ENCODE peak calls at places on chromosomes 12 and 14, in four cellular contexts. One of them, this sample, is unnamed. For H3K4me1, the result is how much of the 10 kb centered on the place peaks cover.

GRCh38 chr12:1978078-1978477 is 26.2 kb downstream of the DCP1B start:
- DNase-seq in endothelial cell of umbilical vein: no peak
- DNase-seq in H9: no peak
- DNase-seq in aorta: no peak
- DNase-seq in this sample: no peak

GRCh38 chr14:38994721-38995120 is 108.3 kb downstream of the SEC23A start:
- DNase-seq in endothelial cell of umbilical vein: peak
- DNase-seq in H9: no peak
- DNase-seq in aorta: no peak
- DNase-seq in this sample: no peak

GRCh38 chr14:77862154-77862783 is 62.4 kb downstream of the ADCK1 start:
- DNase-seq in endothelial cell of umbilical vein: peak
- DNase-seq in H9: peak
- DNase-seq in aorta: peak
- DNase-seq in this sample: peak

GRCh38 chr12:50261654-50262053 is 21.7 kb downstream of the LIMA1 start:
- DNase-seq in endothelial cell of umbilical vein: no peak
- DNase-seq in H9: no peak
- DNase-seq in aorta: no peak
- DNase-seq in this sample: no peak

GRCh38 chr12:106000376-106001104 is 138.2 kb downstream of the NUAK1 start:
- DNase-seq in endothelial cell of umbilical vein: no peak
- DNase-seq in H9: no peak
- DNase-seq in aorta: no peak
- DNase-seq in this sample: no peak

GRCh38 chr12:109291531-109292341 is 17.3 kb downstream of the FOXN4 start:
- DNase-seq in endothelial cell of umbilical vein: no peak
- DNase-seq in H9: peak
- DNase-seq in aorta: peak
- DNase-seq in this sample: peak

GRCh38 chr12:111570090-111570961 is 28.8 kb downstream of the ATXN2 start:
- DNase-seq in endothelial cell of umbilical vein: peak
- DNase-seq in H9: peak
- DNase-seq in aorta: no peak
- DNase-seq in this sample: peak

GRCh38 chr12:65419284-65420072 is 141.0 kb downstream of the MSRB3 start:
- DNase-seq in endothelial cell of umbilical vein: no peak
- DNase-seq in H9: no peak
- DNase-seq in aorta: no peak
- DNase-seq in this sample: no peak

GRCh38 chr12:101969-102878 is 35.7 kb downstream of the IQSEC3 start:
- DNase-seq in endothelial cell of umbilical vein: no peak
- DNase-seq in H9: peak
- DNase-seq in aorta: no peak
- DNase-seq in this sample: no peak

GRCh38 chr12:90233168-90234100 is 524.8 kb upstream of the ATP2B1 start:
- DNase-seq in endothelial cell of umbilical vein: no peak
- DNase-seq in H9: no peak
- DNase-seq in aorta: no peak
- DNase-seq in this sample: peak

GRCh38 chr12:111443586-111443985 is 37.9 kb downstream of the SH2B3 start:
- DNase-seq in endothelial cell of umbilical vein: no peak
- DNase-seq in H9: no peak
- DNase-seq in aorta: no peak
- DNase-seq in this sample: no peak

GRCh38 chr12:47636908-47637780 is 68.7 kb downstream of the RPAP3 start:
- DNase-seq in endothelial cell of umbilical vein: no peak
- DNase-seq in H9: peak
- DNase-seq in aorta: peak
- DNase-seq in this sample: no peak

GRCh38 chr12:56631790-56632700 is 1.9 kb upstream of the BAZ2A start:
- DNase-seq in endothelial cell of umbilical vein: peak
- DNase-seq in H9: peak
- DNase-seq in aorta: peak
- DNase-seq in this sample: no peak

GRCh38 chr14:22334627-22335026 is 254.4 kb downstream of the DAD1 start:
- DNase-seq in endothelial cell of umbilical vein: no peak
- DNase-seq in H9: no peak
- DNase-seq in aorta: no peak
- DNase-seq in this sample: no peak

GRCh38 chr14:22336031-22336430 is 253.0 kb downstream of the DAD1 start:
- DNase-seq in endothelial cell of umbilical vein: no peak
- DNase-seq in H9: no peak
- DNase-seq in aorta: no peak
- DNase-seq in this sample: no peak

GRCh38 chr14:22339277-22339676 is 249.7 kb downstream of the DAD1 start:
- DNase-seq in endothelial cell of umbilical vein: no peak
- DNase-seq in H9: no peak
- DNase-seq in aorta: peak
- DNase-seq in this sample: peak

GRCh38 chr14:22338381-22338780 is 250.6 kb downstream of the DAD1 start:
- DNase-seq in endothelial cell of umbilical vein: no peak
- DNase-seq in H9: no peak
- DNase-seq in aorta: no peak
- DNase-seq in this sample: no peak

DNA sequence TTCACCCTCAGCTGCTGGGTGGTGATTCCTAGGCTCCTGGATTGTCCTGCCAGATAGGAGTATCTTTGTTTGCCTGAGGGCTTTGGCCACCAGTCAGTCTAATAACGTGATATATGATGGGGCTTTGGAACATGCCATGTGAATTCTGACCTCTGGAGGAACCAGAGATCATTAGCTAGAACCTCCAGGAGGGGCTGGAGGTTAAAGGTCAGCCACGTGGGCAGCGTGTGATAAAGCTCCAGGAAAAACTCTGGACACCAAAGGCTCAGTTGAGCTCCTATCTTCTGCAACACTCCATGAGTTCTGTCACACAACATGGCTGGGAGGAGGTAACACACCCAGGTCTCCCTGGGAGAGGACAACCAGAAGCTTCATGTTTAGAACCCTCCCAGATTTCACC is 251.1 kb downstream of the DAD1 start:
- DNase-seq in endothelial cell of umbilical vein: no peak
- DNase-seq in H9: no peak
- DNase-seq in aorta: no peak
- DNase-seq in this sample: no peak
- H3K4me1 ChIP-seq in endothelial cell of umbilical vein: under half
- H3K4me1 ChIP-seq in H9: under half
- H3K4me1 ChIP-seq in aorta: under half
- H3K4me1 ChIP-seq in this sample: under half

DNA sequence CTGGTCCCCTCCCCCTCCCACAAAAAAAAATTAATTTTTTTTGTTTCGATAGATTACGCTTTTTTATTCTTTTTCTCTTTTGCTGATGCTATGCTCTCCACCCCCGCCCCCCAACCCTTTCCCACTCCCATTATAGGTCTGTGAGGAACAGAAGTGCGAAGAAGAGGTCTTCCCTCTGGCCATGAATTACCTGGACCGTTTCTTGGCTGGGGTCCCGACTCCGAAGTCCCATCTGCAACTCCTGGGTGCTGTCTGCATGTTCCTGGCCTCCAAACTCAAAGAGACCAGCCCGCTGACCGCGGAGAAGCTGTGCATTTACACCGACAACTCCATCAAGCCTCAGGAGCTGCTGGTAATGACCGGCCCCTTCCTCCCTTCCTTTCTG is 2.3 kb downstream of the CCND2 start:
- DNase-seq in endothelial cell of umbilical vein: no peak
- DNase-seq in H9: peak
- DNase-seq in aorta: no peak
- DNase-seq in this sample: no peak
- H3K4me1 ChIP-seq in endothelial cell of umbilical vein: under half
- H3K4me1 ChIP-seq in H9: under half
- H3K4me1 ChIP-seq in aorta: under half
- H3K4me1 ChIP-seq in this sample: under half

GRCh38 chr12:96347130-96347699 is 53.0 kb downstream of the CDK17 start:
- DNase-seq in endothelial cell of umbilical vein: no peak
- DNase-seq in H9: no peak
- DNase-seq in aorta: no peak
- DNase-seq in this sample: no peak

GRCh38 chr12:96354326-96354725 is 45.9 kb downstream of the CDK17 start:
- DNase-seq in endothelial cell of umbilical vein: no peak
- DNase-seq in H9: no peak
- DNase-seq in aorta: no peak
- DNase-seq in this sample: no peak

GRCh38 chr12:96352161-96352835 is 47.9 kb downstream of the CDK17 start:
- DNase-seq in endothelial cell of umbilical vein: no peak
- DNase-seq in H9: no peak
- DNase-seq in aorta: no peak
- DNase-seq in this sample: no peak

GRCh38 chr12:96354844-96355534 is 45.2 kb downstream of the CDK17 start:
- DNase-seq in endothelial cell of umbilical vein: no peak
- DNase-seq in H9: no peak
- DNase-seq in aorta: no peak
- DNase-seq in this sample: no peak

GRCh38 chr12:96350982-96351381 is 49.3 kb downstream of the CDK17 start:
- DNase-seq in endothelial cell of umbilical vein: no peak
- DNase-seq in H9: no peak
- DNase-seq in aorta: no peak
- DNase-seq in this sample: no peak
- H3K4me1 ChIP-seq in endothelial cell of umbilical vein: half or more
- H3K4me1 ChIP-seq in H9: under half
- H3K4me1 ChIP-seq in aorta: under half
- H3K4me1 ChIP-seq in this sample: under half

GRCh38 chr12:69501154-69501895 is 31.1 kb downstream of the FRS2 start:
- DNase-seq in endothelial cell of umbilical vein: no peak
- DNase-seq in H9: no peak
- DNase-seq in aorta: no peak
- DNase-seq in this sample: peak
- H3K4me1 ChIP-seq in endothelial cell of umbilical vein: under half
- H3K4me1 ChIP-seq in H9: under half
- H3K4me1 ChIP-seq in aorta: under half
- H3K4me1 ChIP-seq in this sample: under half

GRCh38 chr12:6215120-6215807 is 15.1 kb downstream of the CD9 start:
- DNase-seq in endothelial cell of umbilical vein: no peak
- DNase-seq in H9: peak
- DNase-seq in aorta: no peak
- DNase-seq in this sample: no peak

GRCh38 chr12:6214633-6215032 is 14.4 kb downstream of the CD9 start:
- DNase-seq in endothelial cell of umbilical vein: no peak
- DNase-seq in H9: no peak
- DNase-seq in aorta: no peak
- DNase-seq in this sample: no peak

GRCh38 chr12:6215932-6216494 is 15.8 kb downstream of the CD9 start:
- DNase-seq in endothelial cell of umbilical vein: peak
- DNase-seq in H9: peak
- DNase-seq in aorta: peak
- DNase-seq in this sample: peak

GRCh38 chr12:6212086-6212485 is 11.9 kb downstream of the CD9 start:
- DNase-seq in endothelial cell of umbilical vein: no peak
- DNase-seq in H9: no peak
- DNase-seq in aorta: no peak
- DNase-seq in this sample: no peak

GRCh38 chr12:6213969-6214368 is 13.8 kb downstream of the CD9 start:
- DNase-seq in endothelial cell of umbilical vein: no peak
- DNase-seq in H9: no peak
- DNase-seq in aorta: no peak
- DNase-seq in this sample: no peak
- H3K4me1 ChIP-seq in endothelial cell of umbilical vein: half or more
- H3K4me1 ChIP-seq in H9: under half
- H3K4me1 ChIP-seq in aorta: under half
- H3K4me1 ChIP-seq in this sample: under half

GRCh38 chr12:124545508-124546418 is 21.6 kb downstream of the NCOR2 start:
- DNase-seq in endothelial cell of umbilical vein: no peak
- DNase-seq in H9: no peak
- DNase-seq in aorta: peak
- DNase-seq in this sample: peak
- H3K4me1 ChIP-seq in endothelial cell of umbilical vein: under half
- H3K4me1 ChIP-seq in H9: under half
- H3K4me1 ChIP-seq in aorta: under half
- H3K4me1 ChIP-seq in this sample: half or more

This sample was measured in astrocyte.